ENCODE peak calls at places on chromosomes 6 and 20, in eight cellular contexts. One of them, this sample, is unnamed.

GRCh38 chr6:139099984-139100383 is 34.9 kb upstream of the HECA start:
- DNase-seq in sigmoid colon: no peak
- DNase-seq in suprapubic skin: no peak
- DNase-seq in H1: no peak
- DNase-seq in stomach: no peak
- DNase-seq in GM12878: peak; percentile 57
- DNase-seq in transverse colon: no peak
- DNase-seq in SK-N-SH: no peak
- DNase-seq in this sample: no peak

GRCh38 chr6:169700296-169700695 is 1.5 kb downstream of the WDR27 start:
- DNase-seq in sigmoid colon: no peak
- DNase-seq in suprapubic skin: no peak
- DNase-seq in H1: no peak
- DNase-seq in stomach: no peak
- DNase-seq in GM12878: no peak
- DNase-seq in transverse colon: peak; percentile 22
- DNase-seq in SK-N-SH: no peak
- DNase-seq in this sample: no peak

GRCh38 chr6:73564578-73565345 is 43.9 kb upstream of the EEF1A1 start:
- DNase-seq in sigmoid colon: no peak
- DNase-seq in suprapubic skin: no peak
- DNase-seq in H1: no peak
- DNase-seq in stomach: no peak
- DNase-seq in GM12878: no peak
- DNase-seq in transverse colon: no peak
- DNase-seq in SK-N-SH: no peak
- DNase-seq in this sample: no peak

GRCh38 chr20:23143098-23143497 is 57.0 kb upstream of the CD93 start:
- DNase-seq in sigmoid colon: peak; percentile 76
- DNase-seq in suprapubic skin: peak; percentile 70
- DNase-seq in H1: no peak
- DNase-seq in stomach: peak; percentile 54
- DNase-seq in GM12878: no peak
- DNase-seq in transverse colon: peak; percentile 37
- DNase-seq in SK-N-SH: no peak
- DNase-seq in this sample: no peak

GRCh38 chr6:44064089-44064947 is 62.9 kb downstream of the MRPL14 start:
- DNase-seq in sigmoid colon: peak; percentile 84
- DNase-seq in suprapubic skin: no peak
- DNase-seq in H1: no peak
- DNase-seq in stomach: peak; percentile 47
- DNase-seq in GM12878: no peak
- DNase-seq in transverse colon: peak; percentile 34
- DNase-seq in SK-N-SH: no peak
- DNase-seq in this sample: no peak

GRCh38 chr20:22507240-22507961 is 77.0 kb downstream of the FOXA2 start:
- DNase-seq in sigmoid colon: no peak
- DNase-seq in suprapubic skin: no peak
- DNase-seq in H1: no peak
- DNase-seq in stomach: no peak
- DNase-seq in GM12878: no peak
- DNase-seq in transverse colon: no peak
- DNase-seq in SK-N-SH: no peak
- DNase-seq in this sample: peak; percentile 62

GRCh38 chr6:101543796-101544195 is 150.3 kb downstream of the GRIK2 start:
- DNase-seq in sigmoid colon: no peak
- DNase-seq in suprapubic skin: no peak
- DNase-seq in H1: no peak
- DNase-seq in stomach: no peak
- DNase-seq in GM12878: no peak
- DNase-seq in transverse colon: no peak
- DNase-seq in SK-N-SH: no peak
- DNase-seq in this sample: no peak

GRCh38 chr20:57977588-57977987 is 250.9 kb downstream of the ANKRD60 start:
- DNase-seq in sigmoid colon: no peak
- DNase-seq in suprapubic skin: no peak
- DNase-seq in H1: no peak
- DNase-seq in stomach: no peak
- DNase-seq in GM12878: no peak
- DNase-seq in transverse colon: no peak
- DNase-seq in SK-N-SH: no peak
- DNase-seq in this sample: no peak

GRCh38 chr20:2210646-2211556 is 84.9 kb upstream of the TGM3 start:
- DNase-seq in sigmoid colon: no peak
- DNase-seq in suprapubic skin: no peak
- DNase-seq in H1: no peak
- DNase-seq in stomach: no peak
- DNase-seq in GM12878: no peak
- DNase-seq in transverse colon: peak; percentile 51
- DNase-seq in SK-N-SH: no peak
- DNase-seq in this sample: no peak

GRCh38 chr20:57143173-57143572 is 123.3 kb downstream of the BMP7 start:
- DNase-seq in sigmoid colon: no peak
- DNase-seq in suprapubic skin: no peak
- DNase-seq in H1: no peak
- DNase-seq in stomach: no peak
- DNase-seq in GM12878: no peak
- DNase-seq in transverse colon: no peak
- DNase-seq in SK-N-SH: no peak
- DNase-seq in this sample: no peak

GRCh38 chr6:80725156-80725930 is 618.9 kb downstream of the BCKDHB start:
- DNase-seq in sigmoid colon: no peak
- DNase-seq in suprapubic skin: no peak
- DNase-seq in H1: no peak
- DNase-seq in stomach: no peak
- DNase-seq in GM12878: no peak
- DNase-seq in transverse colon: no peak
- DNase-seq in SK-N-SH: no peak
- DNase-seq in this sample: no peak

GRCh38 chr6:137056121-137056880 is 11.5 kb upstream of the IL20RA start:
- DNase-seq in sigmoid colon: no peak
- DNase-seq in suprapubic skin: no peak
- DNase-seq in H1: no peak
- DNase-seq in stomach: no peak
- DNase-seq in GM12878: no peak
- DNase-seq in transverse colon: no peak
- DNase-seq in SK-N-SH: no peak
- DNase-seq in this sample: no peak

GRCh38 chr6:111204881-111205280 is 117.6 kb downstream of the SLC16A10 start:
- DNase-seq in sigmoid colon: no peak
- DNase-seq in suprapubic skin: no peak
- DNase-seq in H1: no peak
- DNase-seq in stomach: no peak
- DNase-seq in GM12878: no peak
- DNase-seq in transverse colon: no peak
- DNase-seq in SK-N-SH: no peak
- DNase-seq in this sample: no peak

GRCh38 chr6:126016591-126016990 is 30.3 kb downstream of the TRMT11 start:
- DNase-seq in sigmoid colon: no peak
- DNase-seq in suprapubic skin: no peak
- DNase-seq in H1: no peak
- DNase-seq in stomach: no peak
- DNase-seq in GM12878: no peak
- DNase-seq in transverse colon: no peak
- DNase-seq in SK-N-SH: no peak
- DNase-seq in this sample: no peak

GRCh38 chr6:119322715-119323350 is 26.7 kb downstream of the MAN1A1 start:
- DNase-seq in sigmoid colon: no peak
- DNase-seq in suprapubic skin: no peak
- DNase-seq in H1: no peak
- DNase-seq in stomach: no peak
- DNase-seq in GM12878: no peak
- DNase-seq in transverse colon: no peak
- DNase-seq in SK-N-SH: no peak
- DNase-seq in this sample: no peak

GRCh38 chr20:33668791-33669155 is 2.0 kb downstream of the ACTL10 start:
- DNase-seq in sigmoid colon: no peak
- DNase-seq in suprapubic skin: no peak
- DNase-seq in H1: no peak
- DNase-seq in stomach: no peak
- DNase-seq in GM12878: no peak
- DNase-seq in transverse colon: no peak
- DNase-seq in SK-N-SH: no peak
- DNase-seq in this sample: no peak

GRCh38 chr20:33668087-33668790 is 1.5 kb downstream of the ACTL10 start:
- DNase-seq in sigmoid colon: peak; percentile 93
- DNase-seq in suprapubic skin: peak; percentile 86
- DNase-seq in H1: peak; percentile 92
- DNase-seq in stomach: peak; percentile 88
- DNase-seq in GM12878: no peak
- DNase-seq in transverse colon: no peak
- DNase-seq in SK-N-SH: peak; percentile 92
- DNase-seq in this sample: peak; percentile 94

GRCh38 chr20:33669224-33669623 is 2.5 kb downstream of the ACTL10 start:
- DNase-seq in sigmoid colon: no peak
- DNase-seq in suprapubic skin: no peak
- DNase-seq in H1: no peak
- DNase-seq in stomach: no peak
- DNase-seq in GM12878: no peak
- DNase-seq in transverse colon: no peak
- DNase-seq in SK-N-SH: no peak
- DNase-seq in this sample: no peak

GRCh38 chr20:33666293-33667244 is at the start of gene ACTL10:
- DNase-seq in sigmoid colon: peak; percentile 100
- DNase-seq in suprapubic skin: peak; percentile 98
- DNase-seq in H1: peak; percentile 79
- DNase-seq in stomach: peak; percentile 99
- DNase-seq in GM12878: peak; percentile 91
- DNase-seq in transverse colon: peak; percentile 99
- DNase-seq in SK-N-SH: peak; percentile 94
- DNase-seq in this sample: peak; percentile 99

GRCh38 chr20:33667245-33668086 is 723 bp downstream of the ACTL10 start:
- DNase-seq in sigmoid colon: peak; percentile 86
- DNase-seq in suprapubic skin: no peak
- DNase-seq in H1: no peak
- DNase-seq in stomach: peak; percentile 79
- DNase-seq in GM12878: no peak
- DNase-seq in transverse colon: peak; percentile 88
- DNase-seq in SK-N-SH: peak; percentile 74
- DNase-seq in this sample: no peak
- TF ChIP-seq POLR2AphosphoS5 in sigmoid colon: peak; percentile 10
- TF ChIP-seq POLR2AphosphoS5 in suprapubic skin: no peak
- TF ChIP-seq POLR2AphosphoS5 in H1: no peak
- TF ChIP-seq POLR2AphosphoS5 in stomach: peak; percentile 29
- TF ChIP-seq POLR2AphosphoS5 in GM12878: no peak
- TF ChIP-seq POLR2AphosphoS5 in transverse colon: peak; percentile 12
- TF ChIP-seq POLR2AphosphoS5 in SK-N-SH: no peak
- TF ChIP-seq POLR2AphosphoS5 in this sample: peak; percentile 77

DNA sequence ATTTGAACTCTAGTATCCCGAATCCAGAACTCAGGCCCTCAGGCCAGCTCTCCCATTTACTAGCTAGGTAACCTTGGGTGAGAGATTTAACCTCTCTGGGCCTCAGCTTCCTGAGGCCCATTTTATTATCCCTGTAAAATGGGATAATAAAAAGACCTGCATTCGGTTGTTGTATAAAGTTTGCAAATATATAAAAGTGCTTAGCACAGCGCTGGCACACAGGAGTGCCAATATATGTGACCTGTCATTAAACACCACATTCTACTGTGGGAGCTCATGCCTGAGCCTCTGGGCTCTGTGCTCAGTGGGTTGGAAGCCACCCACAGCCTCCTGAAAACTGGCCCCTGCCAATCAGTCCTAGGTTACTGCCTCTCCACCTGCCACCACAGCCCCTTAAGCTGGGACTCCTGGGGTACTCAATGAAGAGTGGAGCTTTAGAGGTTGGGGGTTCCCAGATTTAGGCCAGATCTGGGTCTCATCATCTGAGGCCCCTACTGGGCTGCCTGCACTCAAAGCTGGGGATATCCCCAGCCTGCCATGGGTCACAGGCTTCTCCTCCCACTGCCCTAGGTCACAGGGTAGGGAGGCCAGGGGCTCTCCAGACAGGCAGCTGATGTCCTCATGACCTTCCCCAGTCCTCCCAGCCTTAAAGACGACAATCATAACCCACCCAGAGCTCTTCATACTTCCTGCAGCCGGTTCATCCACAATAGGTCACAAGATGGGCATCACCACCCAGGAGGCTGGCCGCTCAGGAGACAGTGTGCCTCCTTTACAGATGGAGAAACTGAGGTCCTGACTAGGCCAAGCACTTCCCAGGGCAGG is 15.4 kb downstream of the TFEB start:
- DNase-seq in sigmoid colon: no peak
- DNase-seq in suprapubic skin: no peak
- DNase-seq in H1: no peak
- DNase-seq in stomach: no peak
- DNase-seq in GM12878: no peak
- DNase-seq in transverse colon: peak; percentile 10
- DNase-seq in SK-N-SH: no peak
- DNase-seq in this sample: no peak
- H3K4me1 ChIP-seq in sigmoid colon: peaks cover 45% of the 10 kb centered on the region
- H3K4me1 ChIP-seq in suprapubic skin: peaks cover 63% of the 10 kb centered on the region
- H3K4me1 ChIP-seq in H1: peaks cover 6% of the 10 kb centered on the region
- H3K4me1 ChIP-seq in stomach: peaks cover 48% of the 10 kb centered on the region
- H3K4me1 ChIP-seq in GM12878: peaks cover 79% of the 10 kb centered on the region
- H3K4me1 ChIP-seq in transverse colon: peaks cover 39% of the 10 kb centered on the region
- H3K4me1 ChIP-seq in SK-N-SH: peaks cover 39% of the 10 kb centered on the region
- H3K4me1 ChIP-seq in this sample: peaks cover 93% of the 10 kb centered on the region

GRCh38 chr6:75430631-75431345 is 62.8 kb downstream of the FILIP1 start:
- DNase-seq in sigmoid colon: no peak
- DNase-seq in suprapubic skin: no peak
- DNase-seq in H1: no peak
- DNase-seq in stomach: no peak
- DNase-seq in GM12878: no peak
- DNase-seq in transverse colon: no peak
- DNase-seq in SK-N-SH: no peak
- DNase-seq in this sample: no peak

GRCh38 chr6:75428204-75428603 is 65.4 kb downstream of the FILIP1 start:
- DNase-seq in sigmoid colon: no peak
- DNase-seq in suprapubic skin: no peak
- DNase-seq in H1: no peak
- DNase-seq in stomach: no peak
- DNase-seq in GM12878: no peak
- DNase-seq in transverse colon: no peak
- DNase-seq in SK-N-SH: no peak
- DNase-seq in this sample: no peak

GRCh38 chr6:75427342-75427741 is 66.3 kb downstream of the FILIP1 start:
- DNase-seq in sigmoid colon: no peak
- DNase-seq in suprapubic skin: no peak
- DNase-seq in H1: no peak
- DNase-seq in stomach: no peak
- DNase-seq in GM12878: no peak
- DNase-seq in transverse colon: no peak
- DNase-seq in SK-N-SH: no peak
- DNase-seq in this sample: no peak

GRCh38 chr6:75429304-75429703 is 64.3 kb downstream of the FILIP1 start:
- DNase-seq in sigmoid colon: no peak
- DNase-seq in suprapubic skin: no peak
- DNase-seq in H1: no peak
- DNase-seq in stomach: no peak
- DNase-seq in GM12878: no peak
- DNase-seq in transverse colon: no peak
- DNase-seq in SK-N-SH: no peak
- DNase-seq in this sample: no peak

GRCh38 chr6:75431379-75431778 is 62.2 kb downstream of the FILIP1 start:
- DNase-seq in sigmoid colon: no peak
- DNase-seq in suprapubic skin: no peak
- DNase-seq in H1: no peak
- DNase-seq in stomach: no peak
- DNase-seq in GM12878: no peak
- DNase-seq in transverse colon: no peak
- DNase-seq in SK-N-SH: no peak
- DNase-seq in this sample: no peak
- TF ChIP-seq EP300 in sigmoid colon: no peak
- TF ChIP-seq EP300 in suprapubic skin: no peak
- TF ChIP-seq EP300 in H1: no peak
- TF ChIP-seq EP300 in stomach: no peak
- TF ChIP-seq EP300 in GM12878: no peak
- TF ChIP-seq EP300 in transverse colon: no peak
- TF ChIP-seq EP300 in SK-N-SH: no peak
- TF ChIP-seq EP300 in this sample: no peak

GRCh38 chr6:32659856-32660595 is 6.4 kb downstream of the HLA-DQB1 start:
- DNase-seq in sigmoid colon: no peak
- DNase-seq in suprapubic skin: no peak
- DNase-seq in H1: no peak
- DNase-seq in stomach: no peak
- DNase-seq in GM12878: no peak
- DNase-seq in transverse colon: no peak
- DNase-seq in SK-N-SH: no peak
- DNase-seq in this sample: no peak
- TF ChIP-seq POLR2AphosphoS5 in sigmoid colon: no peak
- TF ChIP-seq POLR2AphosphoS5 in suprapubic skin: no peak
- TF ChIP-seq POLR2AphosphoS5 in H1: no peak
- TF ChIP-seq POLR2AphosphoS5 in stomach: no peak
- TF ChIP-seq POLR2AphosphoS5 in GM12878: peak; percentile 18
- TF ChIP-seq POLR2AphosphoS5 in transverse colon: no peak
- TF ChIP-seq POLR2AphosphoS5 in SK-N-SH: no peak
- TF ChIP-seq POLR2AphosphoS5 in this sample: no peak

This sample was measured in esophagus muscularis mucosa.